ENCODE peak calls at places on chromosomes 11 and 22, in four cellular contexts. One of them, this sample, is unnamed.
A peak's percentile ranks its signal among the peaks of the same experiment; 100 is the strongest.

GRCh38 chr11:1548221-1549070 is 23.6 kb downstream of the DUSP8 start:
- DNase-seq in cardiac fibroblast: peak; percentile 60
- DNase-seq in heart right ventricle: peak; percentile 72
- DNase-seq in coronary artery: peak; percentile 90
- DNase-seq in this sample: peak; percentile 87

GRCh38 chr11:59755701-59756495 is 722 bp downstream of the STX3 start:
- DNase-seq in cardiac fibroblast: peak; percentile 81
- DNase-seq in heart right ventricle: peak; percentile 69
- DNase-seq in coronary artery: peak; percentile 88
- DNase-seq in this sample: peak; percentile 89

GRCh38 chr22:21714784-21715183 is 20.8 kb downstream of the YPEL1 start:
- DNase-seq in cardiac fibroblast: no peak
- DNase-seq in heart right ventricle: no peak
- DNase-seq in coronary artery: no peak
- DNase-seq in this sample: no peak

GRCh38 chr22:41479671-41480396 is 10.9 kb downstream of the ACO2 start:
- DNase-seq in cardiac fibroblast: peak; percentile 68
- DNase-seq in heart right ventricle: no peak
- DNase-seq in coronary artery: no peak
- DNase-seq in this sample: no peak

GRCh38 chr11:113675003-113675471 is 31.1 kb downstream of the TMPRSS5 start:
- DNase-seq in cardiac fibroblast: peak; percentile 84
- DNase-seq in heart right ventricle: no peak
- DNase-seq in coronary artery: peak; percentile 50
- DNase-seq in this sample: no peak

GRCh38 chr11:126942146-126942545 is 58.4 kb downstream of the KIRREL3 start:
- DNase-seq in cardiac fibroblast: no peak
- DNase-seq in heart right ventricle: no peak
- DNase-seq in coronary artery: peak; percentile 16
- DNase-seq in this sample: no peak

GRCh38 chr22:40533712-40534378 is 102.7 kb downstream of the MRTFA start:
- DNase-seq in cardiac fibroblast: peak; percentile 76
- DNase-seq in heart right ventricle: no peak
- DNase-seq in coronary artery: no peak
- DNase-seq in this sample: no peak

GRCh38 chr11:31936309-31936708 is 125.2 kb upstream of the PAX6 start:
- DNase-seq in cardiac fibroblast: no peak
- DNase-seq in heart right ventricle: no peak
- DNase-seq in coronary artery: no peak
- DNase-seq in this sample: no peak

GRCh38 chr11:16924826-16925494 is 89.3 kb downstream of the PLEKHA7 start:
- DNase-seq in cardiac fibroblast: peak; percentile 53
- DNase-seq in heart right ventricle: peak; percentile 45
- DNase-seq in coronary artery: no peak
- DNase-seq in this sample: peak; percentile 85

GRCh38 chr22:40718250-40719204 is 39.2 kb downstream of the MCHR1 start:
- DNase-seq in cardiac fibroblast: no peak
- DNase-seq in heart right ventricle: no peak
- DNase-seq in coronary artery: no peak
- DNase-seq in this sample: no peak

GRCh38 chr11:129163714-129164164 is 28.4 kb downstream of the ARHGAP32 start:
- DNase-seq in cardiac fibroblast: no peak
- DNase-seq in heart right ventricle: no peak
- DNase-seq in coronary artery: no peak
- DNase-seq in this sample: no peak

GRCh38 chr11:91860661-91861060 is 364.0 kb upstream of the FAT3 start:
- DNase-seq in cardiac fibroblast: no peak
- DNase-seq in heart right ventricle: no peak
- DNase-seq in coronary artery: no peak
- DNase-seq in this sample: no peak

GRCh38 chr11:47571895-47572294 is 6.5 kb downstream of the PTPMT1 start:
- DNase-seq in cardiac fibroblast: no peak
- DNase-seq in heart right ventricle: no peak
- DNase-seq in coronary artery: no peak
- DNase-seq in this sample: no peak

GRCh38 chr11:34492806-34493414 is 20.7 kb downstream of the ELF5 start:
- DNase-seq in cardiac fibroblast: peak; percentile 71
- DNase-seq in heart right ventricle: no peak
- DNase-seq in coronary artery: no peak
- DNase-seq in this sample: no peak

GRCh38 chr22:48974443-48975251 is 853.0 kb downstream of the BRD1 start:
- DNase-seq in cardiac fibroblast: no peak
- DNase-seq in heart right ventricle: no peak
- DNase-seq in coronary artery: peak; percentile 43
- DNase-seq in this sample: no peak

GRCh38 chr11:63760487-63761079 is 8.0 kb downstream of the ZFTA start:
- DNase-seq in cardiac fibroblast: no peak
- DNase-seq in heart right ventricle: no peak
- DNase-seq in coronary artery: no peak
- DNase-seq in this sample: no peak

GRCh38 chr11:44066732-44067131 is 662 bp downstream of the ACCS start:
- DNase-seq in cardiac fibroblast: peak; percentile 79
- DNase-seq in heart right ventricle: no peak
- DNase-seq in coronary artery: no peak
- DNase-seq in this sample: no peak

GRCh38 chr22:27983361-27983791 is 64.3 kb upstream of the PITPNB start:
- DNase-seq in cardiac fibroblast: no peak
- DNase-seq in heart right ventricle: no peak
- DNase-seq in coronary artery: peak; percentile 63
- DNase-seq in this sample: peak; percentile 22

GRCh38 chr11:35305670-35306382 is 113.5 kb downstream of the SLC1A2 start:
- DNase-seq in cardiac fibroblast: peak; percentile 70
- DNase-seq in heart right ventricle: no peak
- DNase-seq in coronary artery: no peak
- DNase-seq in this sample: peak; percentile 46

DNA sequence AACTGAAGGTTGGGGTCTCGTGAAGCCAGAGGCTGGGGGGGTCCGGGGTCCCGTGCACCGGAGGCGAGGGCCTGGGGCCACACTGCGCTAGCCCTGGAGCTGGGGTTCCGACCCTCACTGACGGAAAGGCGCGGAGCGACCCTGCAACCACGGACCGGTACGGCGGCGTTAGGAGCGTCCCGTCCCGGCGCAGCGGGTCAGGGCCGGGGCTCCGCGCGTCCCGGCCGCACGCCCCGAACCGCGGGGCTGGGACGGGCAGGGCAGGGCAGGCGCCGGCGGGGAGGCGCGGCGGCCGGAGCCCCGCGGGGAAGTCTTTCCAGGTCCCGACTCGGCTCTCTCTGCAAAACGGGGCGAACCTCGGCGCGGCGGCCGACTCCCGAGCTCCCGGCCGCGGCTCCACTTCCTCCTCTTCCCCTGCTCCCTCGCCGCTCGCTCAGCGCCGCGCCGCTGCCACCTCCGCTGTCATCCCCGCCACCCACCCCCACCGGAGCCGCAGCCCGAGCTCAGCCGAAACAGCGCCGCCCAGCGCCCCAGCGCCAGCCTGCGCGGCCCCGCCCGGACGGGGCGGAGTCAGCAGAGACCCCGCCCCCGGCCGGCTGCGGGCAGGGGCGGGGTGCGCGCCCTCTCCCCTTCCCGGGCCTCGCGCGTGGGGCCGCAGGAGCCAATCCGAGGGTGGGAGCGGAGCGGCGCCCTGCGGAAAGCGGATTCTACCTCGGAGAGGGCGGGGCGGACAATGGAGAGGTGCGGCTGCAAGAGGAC is at the start of gene GDPD5:
- DNase-seq in cardiac fibroblast: peak; percentile 84
- DNase-seq in heart right ventricle: peak; percentile 83
- DNase-seq in coronary artery: peak; percentile 89
- DNase-seq in this sample: peak; percentile 94
- TF ChIP-seq CTCF in cardiac fibroblast: no peak
- TF ChIP-seq CTCF in heart right ventricle: peak; percentile 54
- TF ChIP-seq CTCF in coronary artery: peak; percentile 43
- TF ChIP-seq CTCF in this sample: peak; percentile 53

DNA sequence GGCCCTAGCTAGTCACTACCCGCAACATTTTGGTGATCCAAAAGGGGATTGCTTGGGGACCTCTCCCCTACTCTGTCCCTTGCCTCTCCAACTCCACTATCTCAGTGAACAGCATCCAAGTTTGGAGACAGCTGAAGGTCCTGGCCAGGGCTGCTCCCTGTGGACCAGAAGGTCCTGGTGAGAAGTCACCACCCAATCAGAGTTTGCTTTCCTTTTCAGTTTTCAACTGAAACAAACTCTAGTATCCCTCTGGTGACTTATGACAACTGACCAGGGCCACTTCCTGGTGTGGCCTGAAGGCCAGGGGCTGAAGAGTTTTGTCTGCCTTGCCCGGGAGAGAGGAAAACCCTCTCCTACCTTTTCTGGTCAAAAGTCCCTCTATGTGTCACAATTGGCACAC is 5.1 kb downstream of the JAML start:
- DNase-seq in cardiac fibroblast: no peak
- DNase-seq in heart right ventricle: no peak
- DNase-seq in coronary artery: no peak
- DNase-seq in this sample: no peak
- H3K4me3 ChIP-seq in cardiac fibroblast: no peak overlapping the region
- H3K4me3 ChIP-seq in heart right ventricle: no peak overlapping the region
- H3K4me3 ChIP-seq in coronary artery: no peak overlapping the region
- H3K4me3 ChIP-seq in this sample: no peak overlapping the region

DNA sequence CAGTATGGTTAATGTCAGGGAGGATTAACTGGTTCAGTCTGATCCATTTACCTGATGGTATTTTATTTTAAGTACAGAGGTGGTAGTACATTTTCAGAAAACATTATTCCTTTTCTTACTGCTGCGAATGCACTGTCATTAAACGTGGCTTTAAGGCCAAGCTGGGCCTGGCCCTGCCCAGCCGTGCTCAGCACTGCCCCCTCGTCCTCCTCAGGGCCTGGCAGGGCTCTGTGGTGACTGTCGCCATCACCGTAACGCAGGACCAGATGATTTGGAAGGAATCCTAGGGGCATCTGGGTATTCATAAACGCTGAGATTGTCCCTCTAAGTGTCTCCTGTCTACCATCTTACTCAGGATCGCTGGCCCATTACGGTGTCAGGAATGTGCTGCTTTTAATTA is 302.0 kb downstream of the TBC1D22A start:
- DNase-seq in cardiac fibroblast: no peak
- DNase-seq in heart right ventricle: no peak
- DNase-seq in coronary artery: no peak
- DNase-seq in this sample: no peak
- TF ChIP-seq CTCF in cardiac fibroblast: no peak
- TF ChIP-seq CTCF in heart right ventricle: no peak
- TF ChIP-seq CTCF in coronary artery: no peak
- TF ChIP-seq CTCF in this sample: no peak

GRCh38 chr11:76291576-76292526 is 85.5 kb upstream of the WNT11 start:
- DNase-seq in cardiac fibroblast: no peak
- DNase-seq in heart right ventricle: no peak
- DNase-seq in coronary artery: no peak
- DNase-seq in this sample: peak; percentile 43

GRCh38 chr11:76288166-76288978 is 82.1 kb upstream of the WNT11 start:
- DNase-seq in cardiac fibroblast: no peak
- DNase-seq in heart right ventricle: no peak
- DNase-seq in coronary artery: no peak
- DNase-seq in this sample: peak; percentile 39

GRCh38 chr11:76296731-76297130 is 84.2 kb downstream of the THAP12 start:
- DNase-seq in cardiac fibroblast: no peak
- DNase-seq in heart right ventricle: no peak
- DNase-seq in coronary artery: no peak
- DNase-seq in this sample: no peak

GRCh38 chr11:76293189-76293631 is 86.9 kb upstream of the WNT11 start:
- DNase-seq in cardiac fibroblast: no peak
- DNase-seq in heart right ventricle: no peak
- DNase-seq in coronary artery: no peak
- DNase-seq in this sample: no peak

GRCh38 chr11:76292583-76293188 is 86.4 kb upstream of the WNT11 start:
- DNase-seq in cardiac fibroblast: no peak
- DNase-seq in heart right ventricle: no peak
- DNase-seq in coronary artery: no peak
- DNase-seq in this sample: no peak
- H3K4me3 ChIP-seq in cardiac fibroblast: no peak overlapping the region
- H3K4me3 ChIP-seq in heart right ventricle: no peak overlapping the region
- H3K4me3 ChIP-seq in coronary artery: no peak overlapping the region
- H3K4me3 ChIP-seq in this sample: no peak overlapping the region

GRCh38 chr11:13777341-13777985 is 109.0 kb downstream of the FAR1 start:
- DNase-seq in cardiac fibroblast: no peak
- DNase-seq in heart right ventricle: no peak
- DNase-seq in coronary artery: no peak
- DNase-seq in this sample: no peak

GRCh38 chr11:13775471-13775870 is 107.0 kb downstream of the FAR1 start:
- DNase-seq in cardiac fibroblast: no peak
- DNase-seq in heart right ventricle: no peak
- DNase-seq in coronary artery: no peak
- DNase-seq in this sample: no peak

GRCh38 chr11:13778345-13778744 is 109.9 kb downstream of the FAR1 start:
- DNase-seq in cardiac fibroblast: no peak
- DNase-seq in heart right ventricle: no peak
- DNase-seq in coronary artery: no peak
- DNase-seq in this sample: no peak

GRCh38 chr11:13772223-13773046 is 104.0 kb downstream of the FAR1 start:
- DNase-seq in cardiac fibroblast: peak; percentile 79
- DNase-seq in heart right ventricle: no peak
- DNase-seq in coronary artery: no peak
- DNase-seq in this sample: no peak

DNA sequence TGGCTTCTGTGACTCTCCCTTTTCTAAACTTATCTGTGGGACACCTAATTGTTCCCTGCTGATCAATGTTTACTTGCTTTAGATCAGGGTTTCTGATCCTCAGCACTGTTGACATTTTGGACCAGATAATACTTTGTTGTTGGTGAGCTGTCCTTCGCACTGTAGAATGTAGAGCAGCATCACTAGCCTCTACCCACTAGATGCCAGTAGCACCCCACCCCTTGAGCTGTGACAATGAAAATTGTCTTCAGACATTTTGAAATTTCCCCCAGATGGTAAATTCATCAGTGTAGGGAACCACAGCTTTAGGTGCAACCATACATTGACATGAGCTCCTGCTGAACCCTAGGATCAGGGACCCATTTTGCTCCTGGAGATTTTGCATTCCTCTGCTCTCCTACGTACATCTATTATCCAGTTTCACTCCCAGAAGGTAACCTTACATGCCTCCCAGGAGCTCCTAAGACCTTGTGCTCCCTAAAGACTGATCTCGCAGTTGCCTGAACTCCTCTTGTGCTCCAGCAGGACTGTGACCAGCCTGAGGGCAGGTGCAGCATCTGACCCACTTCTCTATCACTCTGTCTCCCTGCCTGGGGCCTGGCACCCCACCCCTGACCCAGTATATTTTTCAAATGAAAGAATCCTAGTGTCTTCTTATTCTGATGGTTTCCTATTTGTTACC is 107.8 kb downstream of the FAR1 start:
- DNase-seq in cardiac fibroblast: peak; percentile 7
- DNase-seq in heart right ventricle: no peak
- DNase-seq in coronary artery: no peak
- DNase-seq in this sample: no peak
- TF ChIP-seq CTCF in cardiac fibroblast: peak; percentile 18
- TF ChIP-seq CTCF in heart right ventricle: no peak
- TF ChIP-seq CTCF in coronary artery: no peak
- TF ChIP-seq CTCF in this sample: no peak

GRCh38 chr22:20243176-20243544 is 25.0 kb downstream of the RTN4R start:
- DNase-seq in cardiac fibroblast: no peak
- DNase-seq in heart right ventricle: no peak
- DNase-seq in coronary artery: no peak
- DNase-seq in this sample: no peak
- H3K4me3 ChIP-seq in cardiac fibroblast: no peak overlapping the region
- H3K4me3 ChIP-seq in heart right ventricle: peak overlapping the region; percentile 30
- H3K4me3 ChIP-seq in coronary artery: peak overlapping the region; percentile 22
- H3K4me3 ChIP-seq in this sample: peak overlapping the region; percentile 13

This sample was measured in left lung.